ENCODE peak calls at places on chromosomes 5 and 9, in nine cellular contexts. One of them, this sample, is unnamed.

GRCh38 chr9:121399883-121400607 is 30.0 kb upstream of the STOM start:
- DNase-seq in B cell: peak
- DNase-seq in upper lobe of right lung: no peak
- DNase-seq in left lung: no peak
- DNase-seq in sigmoid colon: no peak
- DNase-seq in A549: peak
- DNase-seq in heart left ventricle: no peak
- DNase-seq in BJ: peak
- DNase-seq in type B pancreatic cell: no peak
- DNase-seq in this sample: no peak

GRCh38 chr5:28809811-28810750 is 1771.7 kb upstream of the CDH9 start:
- DNase-seq in type B pancreatic cell: no peak
- DNase-seq in B cell: no peak
- DNase-seq in left lung: no peak
- DNase-seq in BJ: no peak
- DNase-seq in A549: no peak
- DNase-seq in heart left ventricle: no peak
- DNase-seq in upper lobe of right lung: no peak
- DNase-seq in sigmoid colon: peak
- DNase-seq in this sample: no peak

GRCh38 chr9:1332161-1332560 is 282.0 kb downstream of the DMRT2 start:
- DNase-seq in B cell: no peak
- DNase-seq in BJ: no peak
- DNase-seq in sigmoid colon: no peak
- DNase-seq in type B pancreatic cell: no peak
- DNase-seq in heart left ventricle: no peak
- DNase-seq in A549: no peak
- DNase-seq in left lung: no peak
- DNase-seq in upper lobe of right lung: no peak
- DNase-seq in this sample: no peak

GRCh38 chr5:102539598-102539997 is 40.8 kb upstream of the SLCO6A1 start:
- DNase-seq in A549: no peak
- DNase-seq in type B pancreatic cell: no peak
- DNase-seq in sigmoid colon: no peak
- DNase-seq in BJ: no peak
- DNase-seq in upper lobe of right lung: no peak
- DNase-seq in left lung: no peak
- DNase-seq in heart left ventricle: no peak
- DNase-seq in B cell: no peak
- DNase-seq in this sample: no peak

GRCh38 chr9:2307480-2307879 is 292.3 kb downstream of the SMARCA2 start:
- DNase-seq in sigmoid colon: no peak
- DNase-seq in A549: peak
- DNase-seq in upper lobe of right lung: no peak
- DNase-seq in left lung: no peak
- DNase-seq in BJ: peak
- DNase-seq in type B pancreatic cell: no peak
- DNase-seq in heart left ventricle: no peak
- DNase-seq in B cell: no peak
- DNase-seq in this sample: no peak

GRCh38 chr5:172319708-172320441 is 36.3 kb upstream of the UBTD2 start:
- DNase-seq in BJ: no peak
- DNase-seq in heart left ventricle: no peak
- DNase-seq in sigmoid colon: no peak
- DNase-seq in left lung: no peak
- DNase-seq in B cell: no peak
- DNase-seq in type B pancreatic cell: no peak
- DNase-seq in upper lobe of right lung: no peak
- DNase-seq in A549: no peak
- DNase-seq in this sample: no peak

GRCh38 chr5:127306647-127307046 is 16.1 kb downstream of the MEGF10 start:
- DNase-seq in sigmoid colon: no peak
- DNase-seq in heart left ventricle: no peak
- DNase-seq in BJ: no peak
- DNase-seq in upper lobe of right lung: no peak
- DNase-seq in left lung: no peak
- DNase-seq in A549: no peak
- DNase-seq in type B pancreatic cell: no peak
- DNase-seq in B cell: no peak
- DNase-seq in this sample: no peak

GRCh38 chr5:109334056-109334455 is 75.7 kb downstream of the PJA2 start:
- DNase-seq in left lung: no peak
- DNase-seq in BJ: no peak
- DNase-seq in A549: no peak
- DNase-seq in upper lobe of right lung: no peak
- DNase-seq in type B pancreatic cell: no peak
- DNase-seq in B cell: no peak
- DNase-seq in sigmoid colon: no peak
- DNase-seq in heart left ventricle: no peak
- DNase-seq in this sample: no peak

GRCh38 chr5:174698156-174698555 is 26.2 kb upstream of the MSX2 start:
- DNase-seq in upper lobe of right lung: no peak
- DNase-seq in sigmoid colon: no peak
- DNase-seq in left lung: no peak
- DNase-seq in type B pancreatic cell: no peak
- DNase-seq in BJ: no peak
- DNase-seq in B cell: no peak
- DNase-seq in A549: no peak
- DNase-seq in heart left ventricle: no peak
- DNase-seq in this sample: no peak

GRCh38 chr5:1088031-1088430 is 23.8 kb downstream of the SLC12A7 start:
- DNase-seq in heart left ventricle: no peak
- DNase-seq in type B pancreatic cell: no peak
- DNase-seq in left lung: no peak
- DNase-seq in BJ: no peak
- DNase-seq in upper lobe of right lung: no peak
- DNase-seq in B cell: no peak
- DNase-seq in sigmoid colon: no peak
- DNase-seq in A549: no peak
- DNase-seq in this sample: no peak

GRCh38 chr5:10583663-10584572 is 20.0 kb downstream of the ANKRD33B start:
- DNase-seq in B cell: no peak
- DNase-seq in sigmoid colon: no peak
- DNase-seq in upper lobe of right lung: no peak
- DNase-seq in left lung: no peak
- DNase-seq in type B pancreatic cell: no peak
- DNase-seq in A549: no peak
- DNase-seq in heart left ventricle: no peak
- DNase-seq in BJ: no peak
- DNase-seq in this sample: peak

GRCh38 chr5:58582411-58583393 is at the start of gene RAB3C:
- DNase-seq in upper lobe of right lung: peak
- DNase-seq in heart left ventricle: peak
- DNase-seq in B cell: peak
- DNase-seq in BJ: peak
- DNase-seq in type B pancreatic cell: peak
- DNase-seq in A549: peak
- DNase-seq in sigmoid colon: peak
- DNase-seq in left lung: peak
- DNase-seq in this sample: peak

GRCh38 chr5:162037431-162037830 is 30.1 kb upstream of the GABRG2 start:
- DNase-seq in upper lobe of right lung: no peak
- DNase-seq in sigmoid colon: no peak
- DNase-seq in A549: no peak
- DNase-seq in left lung: no peak
- DNase-seq in heart left ventricle: no peak
- DNase-seq in BJ: no peak
- DNase-seq in B cell: no peak
- DNase-seq in type B pancreatic cell: no peak
- DNase-seq in this sample: no peak

GRCh38 chr5:171291371-171291770 is 17.7 kb upstream of the TLX3 start:
- DNase-seq in sigmoid colon: no peak
- DNase-seq in type B pancreatic cell: no peak
- DNase-seq in B cell: no peak
- DNase-seq in BJ: no peak
- DNase-seq in upper lobe of right lung: no peak
- DNase-seq in left lung: no peak
- DNase-seq in A549: no peak
- DNase-seq in heart left ventricle: no peak
- DNase-seq in this sample: no peak

GRCh38 chr5:166699616-166700015 is 1591.8 kb upstream of the WWC1 start:
- DNase-seq in heart left ventricle: no peak
- DNase-seq in B cell: no peak
- DNase-seq in A549: no peak
- DNase-seq in sigmoid colon: no peak
- DNase-seq in left lung: no peak
- DNase-seq in BJ: no peak
- DNase-seq in type B pancreatic cell: no peak
- DNase-seq in upper lobe of right lung: no peak
- DNase-seq in this sample: no peak
- TF ChIP-seq CTCF in heart left ventricle: no peak
- TF ChIP-seq CTCF in B cell: no peak
- TF ChIP-seq CTCF in A549: no peak
- TF ChIP-seq CTCF in sigmoid colon: no peak
- TF ChIP-seq CTCF in left lung: no peak
- TF ChIP-seq CTCF in BJ: no peak
- TF ChIP-seq CTCF in type B pancreatic cell: no peak
- TF ChIP-seq CTCF in upper lobe of right lung: no peak
- TF ChIP-seq CTCF in this sample: no peak

DNA sequence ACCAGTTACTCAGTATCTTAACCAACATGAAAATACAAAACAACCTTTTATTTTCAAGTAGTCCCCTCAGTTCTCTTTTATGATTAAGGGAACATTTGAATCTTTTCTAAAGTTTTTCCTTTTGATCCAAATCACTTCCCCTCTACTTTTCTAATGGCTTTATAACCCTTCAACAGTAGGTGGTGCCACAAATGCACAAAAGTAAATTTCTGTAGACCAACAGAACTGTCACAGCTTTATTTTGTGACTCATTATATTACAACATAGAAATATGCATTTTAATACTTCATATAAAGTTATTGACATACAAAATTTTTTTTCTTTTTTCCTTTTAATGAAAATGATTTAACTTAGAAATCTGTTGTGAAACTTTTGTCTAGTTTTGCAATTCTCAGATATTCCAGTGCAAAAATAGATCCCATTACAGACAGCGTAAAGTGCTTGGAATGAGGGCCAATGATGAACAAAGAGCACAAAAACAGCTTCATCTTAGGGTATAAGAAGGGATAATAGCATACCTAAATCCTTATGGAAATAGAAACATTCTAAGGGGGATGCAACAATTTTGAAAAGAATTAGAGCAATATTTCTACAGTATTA is 17.0 kb downstream of the NIPSNAP3B start:
- DNase-seq in heart left ventricle: no peak
- DNase-seq in upper lobe of right lung: no peak
- DNase-seq in type B pancreatic cell: no peak
- DNase-seq in A549: peak
- DNase-seq in B cell: peak
- DNase-seq in left lung: no peak
- DNase-seq in sigmoid colon: no peak
- DNase-seq in BJ: no peak
- DNase-seq in this sample: no peak
- TF ChIP-seq CTCF in heart left ventricle: peak
- TF ChIP-seq CTCF in upper lobe of right lung: peak
- TF ChIP-seq CTCF in type B pancreatic cell: peak
- TF ChIP-seq CTCF in A549: peak
- TF ChIP-seq CTCF in B cell: peak
- TF ChIP-seq CTCF in left lung: peak
- TF ChIP-seq CTCF in sigmoid colon: no peak
- TF ChIP-seq CTCF in BJ: peak
- TF ChIP-seq CTCF in this sample: peak

GRCh38 chr9:68508547-68508946 is 32.1 kb downstream of the TMEM252 start:
- DNase-seq in heart left ventricle: peak
- DNase-seq in sigmoid colon: no peak
- DNase-seq in type B pancreatic cell: no peak
- DNase-seq in BJ: no peak
- DNase-seq in upper lobe of right lung: no peak
- DNase-seq in left lung: no peak
- DNase-seq in A549: no peak
- DNase-seq in B cell: no peak
- DNase-seq in this sample: no peak

GRCh38 chr9:68505681-68506409 is 34.8 kb downstream of the TMEM252 start:
- DNase-seq in A549: no peak
- DNase-seq in heart left ventricle: peak
- DNase-seq in sigmoid colon: no peak
- DNase-seq in BJ: no peak
- DNase-seq in B cell: peak
- DNase-seq in upper lobe of right lung: no peak
- DNase-seq in type B pancreatic cell: no peak
- DNase-seq in left lung: no peak
- DNase-seq in this sample: no peak

GRCh38 chr9:68509689-68510088 is 31.0 kb downstream of the TMEM252 start:
- DNase-seq in heart left ventricle: no peak
- DNase-seq in type B pancreatic cell: no peak
- DNase-seq in upper lobe of right lung: no peak
- DNase-seq in A549: no peak
- DNase-seq in B cell: no peak
- DNase-seq in BJ: no peak
- DNase-seq in sigmoid colon: no peak
- DNase-seq in left lung: no peak
- DNase-seq in this sample: no peak

GRCh38 chr9:68507796-68508145 is 32.9 kb downstream of the TMEM252 start:
- DNase-seq in upper lobe of right lung: no peak
- DNase-seq in type B pancreatic cell: no peak
- DNase-seq in heart left ventricle: no peak
- DNase-seq in B cell: no peak
- DNase-seq in A549: no peak
- DNase-seq in BJ: no peak
- DNase-seq in sigmoid colon: no peak
- DNase-seq in left lung: no peak
- DNase-seq in this sample: no peak

DNA sequence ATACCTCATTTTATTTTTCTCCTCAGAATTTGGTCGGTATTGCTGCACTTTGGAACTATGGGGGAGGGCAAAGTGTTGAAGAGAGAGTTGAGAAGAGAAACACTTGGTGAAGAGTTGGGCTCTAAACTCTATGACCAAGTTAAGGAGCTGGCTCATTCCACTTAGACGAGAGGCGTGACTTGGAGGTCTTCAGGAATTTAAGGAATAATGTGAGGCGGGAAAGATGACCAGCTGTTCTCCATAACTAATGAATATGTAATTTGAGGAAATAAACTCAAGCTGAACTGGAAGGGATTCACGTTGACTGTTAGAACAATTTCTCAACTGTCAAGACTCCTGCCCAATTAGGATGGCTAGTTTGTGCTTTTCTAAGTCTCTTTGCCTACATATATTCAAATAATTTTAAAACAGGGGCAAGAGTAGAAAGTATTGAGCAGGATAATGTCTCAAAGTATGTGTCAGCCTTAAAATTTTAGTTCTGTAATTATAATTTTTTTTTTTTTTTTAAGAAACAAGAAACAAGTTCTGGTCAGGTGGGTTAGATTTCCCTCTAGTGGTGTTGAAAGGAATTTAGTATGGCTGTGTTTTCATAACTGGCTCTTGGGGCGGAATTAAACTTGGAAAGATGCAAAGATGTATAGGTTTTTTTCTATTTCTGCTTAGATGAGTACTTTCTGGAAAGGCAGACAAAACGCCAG is 33.4 kb downstream of the TMEM252 start:
- DNase-seq in type B pancreatic cell: no peak
- DNase-seq in B cell: peak
- DNase-seq in heart left ventricle: no peak
- DNase-seq in left lung: no peak
- DNase-seq in A549: peak
- DNase-seq in BJ: no peak
- DNase-seq in upper lobe of right lung: no peak
- DNase-seq in sigmoid colon: no peak
- DNase-seq in this sample: no peak
- TF ChIP-seq CTCF in type B pancreatic cell: peak
- TF ChIP-seq CTCF in B cell: peak
- TF ChIP-seq CTCF in heart left ventricle: peak
- TF ChIP-seq CTCF in left lung: peak
- TF ChIP-seq CTCF in A549: peak
- TF ChIP-seq CTCF in BJ: peak
- TF ChIP-seq CTCF in upper lobe of right lung: peak
- TF ChIP-seq CTCF in sigmoid colon: peak
- TF ChIP-seq CTCF in this sample: peak

GRCh38 chr9:86281577-86282076 is 711 bp downstream of the ISCA1 start:
- DNase-seq in type B pancreatic cell: no peak
- DNase-seq in upper lobe of right lung: no peak
- DNase-seq in A549: no peak
- DNase-seq in sigmoid colon: no peak
- DNase-seq in B cell: no peak
- DNase-seq in BJ: no peak
- DNase-seq in heart left ventricle: no peak
- DNase-seq in left lung: peak
- DNase-seq in this sample: no peak
- TF ChIP-seq CTCF in type B pancreatic cell: no peak
- TF ChIP-seq CTCF in upper lobe of right lung: no peak
- TF ChIP-seq CTCF in A549: no peak
- TF ChIP-seq CTCF in sigmoid colon: no peak
- TF ChIP-seq CTCF in B cell: no peak
- TF ChIP-seq CTCF in BJ: no peak
- TF ChIP-seq CTCF in heart left ventricle: no peak
- TF ChIP-seq CTCF in left lung: no peak
- TF ChIP-seq CTCF in this sample: no peak

This sample was measured in osteocyte.